ENCODE peak calls at places on chromosome 2, in eight cellular contexts. One of them, this sample, is unnamed.

GRCh38 chr2:230589497-230590015 is 123.1 kb upstream of the CAB39 start:
- DNase-seq in EL: no peak
- DNase-seq in fibroblast of pulmonary artery: no peak
- DNase-seq in DMS79 treated with DMSO at 0.1 percent for 48 hours: no peak
- DNase-seq in GM10248: peak; percentile 73
- DNase-seq in activated T-helper 1 cell treated with Interleukin-2 at 50 U/mL for 16 hours: no peak
- DNase-seq in right cardiac atrium: no peak
- DNase-seq in iris pigment epithelial cell: no peak
- DNase-seq in this sample: no peak

GRCh38 chr2:222241054-222241453 is 57.7 kb downstream of the PAX3 start:
- DNase-seq in EL: no peak
- DNase-seq in fibroblast of pulmonary artery: no peak
- DNase-seq in DMS79 treated with DMSO at 0.1 percent for 48 hours: no peak
- DNase-seq in GM10248: no peak
- DNase-seq in activated T-helper 1 cell treated with Interleukin-2 at 50 U/mL for 16 hours: no peak
- DNase-seq in right cardiac atrium: no peak
- DNase-seq in iris pigment epithelial cell: no peak
- DNase-seq in this sample: no peak

GRCh38 chr2:183010112-183010511 is 28.1 kb downstream of the NCKAP1 start:
- DNase-seq in EL: peak; percentile 29
- DNase-seq in fibroblast of pulmonary artery: peak; percentile 61
- DNase-seq in DMS79 treated with DMSO at 0.1 percent for 48 hours: no peak
- DNase-seq in GM10248: no peak
- DNase-seq in activated T-helper 1 cell treated with Interleukin-2 at 50 U/mL for 16 hours: no peak
- DNase-seq in right cardiac atrium: peak; percentile 53
- DNase-seq in iris pigment epithelial cell: peak; percentile 94
- DNase-seq in this sample: peak; percentile 40

GRCh38 chr2:120177973-120178372 is 45.2 kb downstream of the TMEM185B start:
- DNase-seq in EL: no peak
- DNase-seq in fibroblast of pulmonary artery: no peak
- DNase-seq in DMS79 treated with DMSO at 0.1 percent for 48 hours: no peak
- DNase-seq in GM10248: no peak
- DNase-seq in activated T-helper 1 cell treated with Interleukin-2 at 50 U/mL for 16 hours: no peak
- DNase-seq in right cardiac atrium: no peak
- DNase-seq in iris pigment epithelial cell: no peak
- DNase-seq in this sample: no peak

GRCh38 chr2:72236445-72237067 is 88.9 kb upstream of the CYP26B1 start:
- DNase-seq in EL: peak; percentile 84
- DNase-seq in fibroblast of pulmonary artery: peak; percentile 80
- DNase-seq in DMS79 treated with DMSO at 0.1 percent for 48 hours: no peak
- DNase-seq in GM10248: no peak
- DNase-seq in activated T-helper 1 cell treated with Interleukin-2 at 50 U/mL for 16 hours: no peak
- DNase-seq in right cardiac atrium: no peak
- DNase-seq in iris pigment epithelial cell: peak; percentile 89
- DNase-seq in this sample: no peak

GRCh38 chr2:61423714-61424113 is 47.2 kb downstream of the USP34 start:
- DNase-seq in EL: peak; percentile 52
- DNase-seq in fibroblast of pulmonary artery: peak; percentile 70
- DNase-seq in DMS79 treated with DMSO at 0.1 percent for 48 hours: no peak
- DNase-seq in GM10248: no peak
- DNase-seq in activated T-helper 1 cell treated with Interleukin-2 at 50 U/mL for 16 hours: no peak
- DNase-seq in right cardiac atrium: no peak
- DNase-seq in iris pigment epithelial cell: peak; percentile 70
- DNase-seq in this sample: no peak

GRCh38 chr2:27249891-27250651 is 12.8 kb downstream of the SLC30A3 start:
- DNase-seq in EL: peak; percentile 44
- DNase-seq in fibroblast of pulmonary artery: peak; percentile 50
- DNase-seq in DMS79 treated with DMSO at 0.1 percent for 48 hours: no peak
- DNase-seq in GM10248: peak; percentile 82
- DNase-seq in activated T-helper 1 cell treated with Interleukin-2 at 50 U/mL for 16 hours: peak; percentile 22
- DNase-seq in right cardiac atrium: peak; percentile 83
- DNase-seq in iris pigment epithelial cell: peak; percentile 41
- DNase-seq in this sample: peak; percentile 71

GRCh38 chr2:109275120-109276040 is 146.4 kb downstream of the SH3RF3 start:
- DNase-seq in EL: no peak
- DNase-seq in fibroblast of pulmonary artery: no peak
- DNase-seq in DMS79 treated with DMSO at 0.1 percent for 48 hours: peak; percentile 99
- DNase-seq in GM10248: no peak
- DNase-seq in activated T-helper 1 cell treated with Interleukin-2 at 50 U/mL for 16 hours: no peak
- DNase-seq in right cardiac atrium: no peak
- DNase-seq in iris pigment epithelial cell: no peak
- DNase-seq in this sample: no peak

GRCh38 chr2:48016620-48017019 is 110.3 kb upstream of the FBXO11 start:
- DNase-seq in EL: no peak
- DNase-seq in fibroblast of pulmonary artery: no peak
- DNase-seq in DMS79 treated with DMSO at 0.1 percent for 48 hours: no peak
- DNase-seq in GM10248: no peak
- DNase-seq in activated T-helper 1 cell treated with Interleukin-2 at 50 U/mL for 16 hours: no peak
- DNase-seq in right cardiac atrium: no peak
- DNase-seq in iris pigment epithelial cell: no peak
- DNase-seq in this sample: no peak

GRCh38 chr2:60998628-60999545 is 18.6 kb upstream of the PEX13 start:
- DNase-seq in EL: peak; percentile 43
- DNase-seq in fibroblast of pulmonary artery: peak; percentile 78
- DNase-seq in DMS79 treated with DMSO at 0.1 percent for 48 hours: peak; percentile 51
- DNase-seq in GM10248: peak; percentile 54
- DNase-seq in activated T-helper 1 cell treated with Interleukin-2 at 50 U/mL for 16 hours: no peak
- DNase-seq in right cardiac atrium: no peak
- DNase-seq in iris pigment epithelial cell: peak; percentile 52
- DNase-seq in this sample: no peak

GRCh38 chr2:120473522-120474271 is 127.8 kb downstream of the INHBB start:
- DNase-seq in EL: no peak
- DNase-seq in fibroblast of pulmonary artery: no peak
- DNase-seq in DMS79 treated with DMSO at 0.1 percent for 48 hours: no peak
- DNase-seq in GM10248: no peak
- DNase-seq in activated T-helper 1 cell treated with Interleukin-2 at 50 U/mL for 16 hours: no peak
- DNase-seq in right cardiac atrium: no peak
- DNase-seq in iris pigment epithelial cell: no peak
- DNase-seq in this sample: no peak

GRCh38 chr2:10285578-10286198 is 17.0 kb upstream of the HPCAL1 start:
- DNase-seq in EL: peak; percentile 81
- DNase-seq in fibroblast of pulmonary artery: peak; percentile 46
- DNase-seq in DMS79 treated with DMSO at 0.1 percent for 48 hours: peak; percentile 79
- DNase-seq in GM10248: no peak
- DNase-seq in activated T-helper 1 cell treated with Interleukin-2 at 50 U/mL for 16 hours: no peak
- DNase-seq in right cardiac atrium: peak; percentile 88
- DNase-seq in iris pigment epithelial cell: peak; percentile 19
- DNase-seq in this sample: peak; percentile 90

GRCh38 chr2:151315381-151315903 is 26.0 kb upstream of the NMI start:
- DNase-seq in EL: no peak
- DNase-seq in fibroblast of pulmonary artery: peak; percentile 70
- DNase-seq in DMS79 treated with DMSO at 0.1 percent for 48 hours: no peak
- DNase-seq in GM10248: no peak
- DNase-seq in activated T-helper 1 cell treated with Interleukin-2 at 50 U/mL for 16 hours: no peak
- DNase-seq in right cardiac atrium: peak; percentile 71
- DNase-seq in iris pigment epithelial cell: peak; percentile 58
- DNase-seq in this sample: peak; percentile 50

GRCh38 chr2:200376422-200377142 is 70.1 kb downstream of the SPATS2L start:
- DNase-seq in EL: no peak
- DNase-seq in fibroblast of pulmonary artery: no peak
- DNase-seq in DMS79 treated with DMSO at 0.1 percent for 48 hours: no peak
- DNase-seq in GM10248: no peak
- DNase-seq in activated T-helper 1 cell treated with Interleukin-2 at 50 U/mL for 16 hours: no peak
- DNase-seq in right cardiac atrium: no peak
- DNase-seq in iris pigment epithelial cell: no peak
- DNase-seq in this sample: no peak

GRCh38 chr2:39718483-39718882 is 52.8 kb downstream of the TMEM178A start:
- DNase-seq in EL: no peak
- DNase-seq in fibroblast of pulmonary artery: no peak
- DNase-seq in DMS79 treated with DMSO at 0.1 percent for 48 hours: no peak
- DNase-seq in GM10248: no peak
- DNase-seq in activated T-helper 1 cell treated with Interleukin-2 at 50 U/mL for 16 hours: no peak
- DNase-seq in right cardiac atrium: no peak
- DNase-seq in iris pigment epithelial cell: peak; percentile 76
- DNase-seq in this sample: no peak

GRCh38 chr2:215917953-215918620 is 95.3 kb downstream of the MREG start:
- DNase-seq in EL: peak; percentile 85
- DNase-seq in fibroblast of pulmonary artery: peak; percentile 29
- DNase-seq in DMS79 treated with DMSO at 0.1 percent for 48 hours: no peak
- DNase-seq in GM10248: peak; percentile 55
- DNase-seq in activated T-helper 1 cell treated with Interleukin-2 at 50 U/mL for 16 hours: no peak
- DNase-seq in right cardiac atrium: no peak
- DNase-seq in iris pigment epithelial cell: peak; percentile 76
- DNase-seq in this sample: no peak

GRCh38 chr2:241616168-241617125 is 20.5 kb downstream of the THAP4 start:
- DNase-seq in EL: no peak
- DNase-seq in fibroblast of pulmonary artery: no peak
- DNase-seq in DMS79 treated with DMSO at 0.1 percent for 48 hours: no peak
- DNase-seq in GM10248: no peak
- DNase-seq in activated T-helper 1 cell treated with Interleukin-2 at 50 U/mL for 16 hours: no peak
- DNase-seq in right cardiac atrium: peak; percentile 60
- DNase-seq in iris pigment epithelial cell: no peak
- DNase-seq in this sample: no peak

GRCh38 chr2:132668189-132668833 is 1.7 kb downstream of the LYPD1 start:
- DNase-seq in EL: peak; percentile 28
- DNase-seq in fibroblast of pulmonary artery: no peak
- DNase-seq in DMS79 treated with DMSO at 0.1 percent for 48 hours: peak; percentile 71
- DNase-seq in GM10248: no peak
- DNase-seq in activated T-helper 1 cell treated with Interleukin-2 at 50 U/mL for 16 hours: no peak
- DNase-seq in right cardiac atrium: peak; percentile 31
- DNase-seq in iris pigment epithelial cell: peak; percentile 9
- DNase-seq in this sample: no peak

GRCh38 chr2:9558948-9559381 is 3.3 kb upstream of the ADAM17 start:
- DNase-seq in EL: peak; percentile 98
- DNase-seq in fibroblast of pulmonary artery: peak; percentile 88
- DNase-seq in DMS79 treated with DMSO at 0.1 percent for 48 hours: no peak
- DNase-seq in GM10248: no peak
- DNase-seq in activated T-helper 1 cell treated with Interleukin-2 at 50 U/mL for 16 hours: no peak
- DNase-seq in right cardiac atrium: no peak
- DNase-seq in iris pigment epithelial cell: peak; percentile 91
- DNase-seq in this sample: no peak

GRCh38 chr2:220154243-220154642 is 526.8 kb downstream of the SLC4A3 start:
- DNase-seq in EL: no peak
- DNase-seq in fibroblast of pulmonary artery: no peak
- DNase-seq in DMS79 treated with DMSO at 0.1 percent for 48 hours: no peak
- DNase-seq in GM10248: no peak
- DNase-seq in activated T-helper 1 cell treated with Interleukin-2 at 50 U/mL for 16 hours: no peak
- DNase-seq in right cardiac atrium: no peak
- DNase-seq in iris pigment epithelial cell: no peak
- DNase-seq in this sample: no peak

GRCh38 chr2:19733390-19733789 is 168.4 kb downstream of the TTC32 start:
- DNase-seq in EL: no peak
- DNase-seq in fibroblast of pulmonary artery: no peak
- DNase-seq in DMS79 treated with DMSO at 0.1 percent for 48 hours: no peak
- DNase-seq in GM10248: no peak
- DNase-seq in activated T-helper 1 cell treated with Interleukin-2 at 50 U/mL for 16 hours: no peak
- DNase-seq in right cardiac atrium: no peak
- DNase-seq in iris pigment epithelial cell: no peak
- DNase-seq in this sample: no peak

GRCh38 chr2:85584857-85585780 is 888 bp downstream of the VAMP5 start:
- DNase-seq in EL: peak; percentile 82
- DNase-seq in fibroblast of pulmonary artery: peak; percentile 68
- DNase-seq in DMS79 treated with DMSO at 0.1 percent for 48 hours: no peak
- DNase-seq in GM10248: peak; percentile 43
- DNase-seq in activated T-helper 1 cell treated with Interleukin-2 at 50 U/mL for 16 hours: no peak
- DNase-seq in right cardiac atrium: peak; percentile 71
- DNase-seq in iris pigment epithelial cell: no peak
- DNase-seq in this sample: no peak